ENCODE peak calls at places on chromosomes 12 and 14, in five cellular contexts. One of them, this sample, is unnamed.
A peak's percentile ranks its signal among the peaks of the same experiment; 100 is the strongest.

GRCh38 chr12:120115692-120116442 is 686 bp downstream of the RAB35 start:
- DNase-seq in fibroblast of pulmonary artery: peak; percentile 47
- DNase-seq in stimulated activated CD4-positive, alpha-beta T cell treated with anti-CD3 and anti-CD28 coated beads, Interleukin-4, amount 100 ng/mL, for 24 hours: peak; percentile 36
- DNase-seq in neural crest cell: peak; percentile 10
- DNase-seq in SIG-M5: no peak
- DNase-seq in this sample: no peak

GRCh38 chr12:2510066-2510465 is 284.7 kb upstream of the FKBP4 start:
- DNase-seq in fibroblast of pulmonary artery: no peak
- DNase-seq in stimulated activated CD4-positive, alpha-beta T cell treated with anti-CD3 and anti-CD28 coated beads, Interleukin-4, amount 100 ng/mL, for 24 hours: no peak
- DNase-seq in neural crest cell: no peak
- DNase-seq in SIG-M5: no peak
- DNase-seq in this sample: no peak

GRCh38 chr12:51218607-51219161 is 822 bp upstream of the POU6F1 start:
- DNase-seq in fibroblast of pulmonary artery: no peak
- DNase-seq in stimulated activated CD4-positive, alpha-beta T cell treated with anti-CD3 and anti-CD28 coated beads, Interleukin-4, amount 100 ng/mL, for 24 hours: no peak
- DNase-seq in neural crest cell: no peak
- DNase-seq in SIG-M5: no peak
- DNase-seq in this sample: no peak

GRCh38 chr12:119328111-119328510 is 6.4 kb upstream of the CCDC60 start:
- DNase-seq in fibroblast of pulmonary artery: no peak
- DNase-seq in stimulated activated CD4-positive, alpha-beta T cell treated with anti-CD3 and anti-CD28 coated beads, Interleukin-4, amount 100 ng/mL, for 24 hours: no peak
- DNase-seq in neural crest cell: peak; percentile 29
- DNase-seq in SIG-M5: no peak
- DNase-seq in this sample: no peak

GRCh38 chr12:73067616-73068015 is 795.4 kb downstream of the TRHDE start:
- DNase-seq in fibroblast of pulmonary artery: no peak
- DNase-seq in stimulated activated CD4-positive, alpha-beta T cell treated with anti-CD3 and anti-CD28 coated beads, Interleukin-4, amount 100 ng/mL, for 24 hours: no peak
- DNase-seq in neural crest cell: no peak
- DNase-seq in SIG-M5: no peak
- DNase-seq in this sample: no peak

GRCh38 chr12:39883411-39883810 is 222.5 kb downstream of the SLC2A13 start:
- DNase-seq in fibroblast of pulmonary artery: no peak
- DNase-seq in stimulated activated CD4-positive, alpha-beta T cell treated with anti-CD3 and anti-CD28 coated beads, Interleukin-4, amount 100 ng/mL, for 24 hours: no peak
- DNase-seq in neural crest cell: no peak
- DNase-seq in SIG-M5: no peak
- DNase-seq in this sample: no peak

GRCh38 chr14:51096870-51097269 is 2.0 kb upstream of the TRIM9 start:
- DNase-seq in fibroblast of pulmonary artery: no peak
- DNase-seq in stimulated activated CD4-positive, alpha-beta T cell treated with anti-CD3 and anti-CD28 coated beads, Interleukin-4, amount 100 ng/mL, for 24 hours: no peak
- DNase-seq in neural crest cell: no peak
- DNase-seq in SIG-M5: no peak
- DNase-seq in this sample: no peak

GRCh38 chr12:93090768-93091172 is 161.7 kb upstream of the EEA1 start:
- DNase-seq in fibroblast of pulmonary artery: peak; percentile 74
- DNase-seq in stimulated activated CD4-positive, alpha-beta T cell treated with anti-CD3 and anti-CD28 coated beads, Interleukin-4, amount 100 ng/mL, for 24 hours: no peak
- DNase-seq in neural crest cell: no peak
- DNase-seq in SIG-M5: no peak
- DNase-seq in this sample: no peak

GRCh38 chr12:14373202-14373601 is 7.7 kb downstream of the ATF7IP start:
- DNase-seq in fibroblast of pulmonary artery: peak; percentile 87
- DNase-seq in stimulated activated CD4-positive, alpha-beta T cell treated with anti-CD3 and anti-CD28 coated beads, Interleukin-4, amount 100 ng/mL, for 24 hours: no peak
- DNase-seq in neural crest cell: no peak
- DNase-seq in SIG-M5: no peak
- DNase-seq in this sample: no peak

GRCh38 chr12:45435945-45436710 is 220.2 kb downstream of the ANO6 start:
- DNase-seq in fibroblast of pulmonary artery: no peak
- DNase-seq in stimulated activated CD4-positive, alpha-beta T cell treated with anti-CD3 and anti-CD28 coated beads, Interleukin-4, amount 100 ng/mL, for 24 hours: no peak
- DNase-seq in neural crest cell: no peak
- DNase-seq in SIG-M5: peak; percentile 46
- DNase-seq in this sample: no peak

GRCh38 chr12:29578070-29578469 is 80.6 kb upstream of the OVCH1 start:
- DNase-seq in fibroblast of pulmonary artery: peak; percentile 80
- DNase-seq in stimulated activated CD4-positive, alpha-beta T cell treated with anti-CD3 and anti-CD28 coated beads, Interleukin-4, amount 100 ng/mL, for 24 hours: no peak
- DNase-seq in neural crest cell: no peak
- DNase-seq in SIG-M5: no peak
- DNase-seq in this sample: no peak

GRCh38 chr12:108129017-108129812 is at the start of gene WSCD2:
- DNase-seq in fibroblast of pulmonary artery: peak; percentile 3
- DNase-seq in stimulated activated CD4-positive, alpha-beta T cell treated with anti-CD3 and anti-CD28 coated beads, Interleukin-4, amount 100 ng/mL, for 24 hours: no peak
- DNase-seq in neural crest cell: peak; percentile 70
- DNase-seq in SIG-M5: no peak
- DNase-seq in this sample: peak; percentile 22

This sample was measured in GM12891.